ENCODE peak calls at places on chromosomes 3 and 15, in nine cellular contexts. P is right cardiac atrium; V is CD8-positive, alpha-beta T cell; K is activated T-helper 17 cell treated with anti-CD3 and anti-CD28 coated beads, Interleukin-2, amount 50 U/mL, for 72 hours; C is T-helper 17 cell; B is aorta; U is activated naive CD8-positive, alpha-beta T cell treated with anti-CD3 and anti-CD28 coated beads, Interleukin-2, amount 50 U/mL, for 24 hours; R is A549; T is upper lobe of right lung. H is an unnamed sample.

GRCh38 chr3:120450261-120450913 is 405 bp downstream of the FSTL1 start:
- ATAC-seq in P (peak), V (no peak), K (peak), C (no peak), B (peak), U (peak), R (peak), T (peak), H (peak)

GRCh38 chr3:194471863-194472262 is 14.9 kb downstream of the ATP13A3 start:
- ATAC-seq in P (peak), V (no peak), K (no peak), C (no peak), B (no peak), U (no peak), R (peak), T (peak), H (no peak)

GRCh38 chr15:93180128-93180527 is 91.1 kb upstream of the RGMA start:
- ATAC-seq in P (no peak), V (no peak), K (no peak), C (no peak), B (no peak), U (no peak), R (peak), T (no peak), H (no peak)

GRCh38 chr3:159130108-159130507 is 328.3 kb downstream of the MFSD1 start:
- ATAC-seq in P (no peak), V (no peak), K (no peak), C (no peak), B (no peak), U (no peak), R (peak), T (no peak), H (no peak)

GRCh38 chr3:167728631-167729335 is 5.9 kb downstream of the PDCD10 start:
- ATAC-seq in P (no peak), V (no peak), K (no peak), C (no peak), B (no peak), U (no peak), R (peak), T (peak), H (no peak)

GRCh38 chr3:106825962-106826605 is 551.2 kb upstream of the CCDC54 start:
- ATAC-seq in P (peak), V (no peak), K (no peak), C (no peak), B (peak), U (no peak), R (no peak), T (peak), H (peak)

GRCh38 chr3:184479426-184480126 is 82.0 kb upstream of the EPHB3 start:
- ATAC-seq in P (no peak), V (no peak), K (no peak), C (no peak), B (no peak), U (no peak), R (no peak), T (no peak), H (peak)

GRCh38 chr15:70062321-70062956 is 35.3 kb downstream of the TLE3 start:
- ATAC-seq in P (peak), V (no peak), K (no peak), C (no peak), B (peak), U (no peak), R (no peak), T (no peak), H (peak)

GRCh38 chr15:47811160-47811559 is 93.9 kb downstream of the SEMA6D start:
- ATAC-seq in P (no peak), V (no peak), K (no peak), C (no peak), B (no peak), U (no peak), R (no peak), T (no peak), H (no peak)

GRCh38 chr3:58071480-58071971 is 63.3 kb downstream of the FLNB start:
- ATAC-seq in P (no peak), V (no peak), K (no peak), C (no peak), B (no peak), U (no peak), R (peak), T (peak), H (no peak)

GRCh38 chr3:141302364-141303141 is 65.8 kb upstream of the ZBTB38 start:
- ATAC-seq in P (peak), V (no peak), K (no peak), C (no peak), B (peak), U (no peak), R (peak), T (peak), H (peak)

GRCh38 chr3:117101697-117102096 is 392.1 kb downstream of the TUSC7 start:
- ATAC-seq in P (no peak), V (no peak), K (no peak), C (no peak), B (no peak), U (no peak), R (no peak), T (no peak), H (no peak)

GRCh38 chr3:135040321-135041110 is 245.5 kb downstream of the EPHB1 start:
- ATAC-seq in P (no peak), V (no peak), K (no peak), C (no peak), B (no peak), U (no peak), R (no peak), T (no peak), H (no peak)

GRCh38 chr3:193910886-193911738 is 224.8 kb upstream of the HES1 start:
- ATAC-seq in P (peak), V (no peak), K (no peak), C (no peak), B (peak), U (peak), R (no peak), T (peak), H (no peak)

GRCh38 chr3:68866157-68866556 is 66.2 kb downstream of the TAFA4 start:
- ATAC-seq in P (no peak), V (no peak), K (no peak), C (no peak), B (no peak), U (no peak), R (no peak), T (no peak), H (no peak)

GRCh38 chr15:97623091-97623661 is 337.3 kb upstream of the ARRDC4 start:
- ATAC-seq in P (no peak), V (no peak), K (no peak), C (no peak), B (no peak), U (no peak), R (no peak), T (no peak), H (no peak)

GRCh38 chr3:186511702-186512101 is 32.5 kb downstream of the CRYGS start:
- ATAC-seq in P (no peak), V (no peak), K (no peak), C (no peak), B (no peak), U (no peak), R (no peak), T (no peak), H (no peak)

GRCh38 chr3:106566277-106566676 is 697.5 kb upstream of the CBLB start:
- ATAC-seq in P (no peak), V (no peak), K (peak), C (no peak), B (no peak), U (peak), R (peak), T (peak), H (no peak)

GRCh38 chr3:143849854-143850549 is 1.7 kb upstream of the SLC9A9 start:
- ATAC-seq in P (peak), V (no peak), K (no peak), C (no peak), B (peak), U (no peak), R (no peak), T (no peak), H (peak)

GRCh38 chr3:159762238-159762637 is 226.4 kb upstream of the IL12A start:
- ATAC-seq in P (no peak), V (no peak), K (no peak), C (no peak), B (no peak), U (no peak), R (peak), T (peak), H (no peak)

GRCh38 chr3:109851854-109852253 is 514.5 kb upstream of the DPPA4 start:
- ATAC-seq in P (no peak), V (no peak), K (peak), C (no peak), B (no peak), U (no peak), R (no peak), T (no peak), H (no peak)

GRCh38 chr3:105866656-105867653 is 1.9 kb downstream of the CBLB start:
- ATAC-seq in P (no peak), V (no peak), K (peak), C (no peak), B (no peak), U (peak), R (no peak), T (no peak), H (no peak)

GRCh38 chr15:63080638-63081250 is 38.2 kb downstream of the TPM1 start:
- ATAC-seq in P (peak), V (no peak), K (no peak), C (no peak), B (no peak), U (no peak), R (no peak), T (peak), H (peak)

GRCh38 chr3:41094351-41094750 is 105.0 kb upstream of the CTNNB1 start:
- ATAC-seq in P (no peak), V (no peak), K (no peak), C (no peak), B (no peak), U (no peak), R (no peak), T (no peak), H (no peak)

GRCh38 chr15:82748315-82748714 is 38.6 kb upstream of the AP3B2 start:
- ATAC-seq in P (no peak), V (no peak), K (no peak), C (no peak), B (no peak), U (no peak), R (no peak), T (no peak), H (no peak)

GRCh38 chr3:165797551-165797950 is 39.7 kb downstream of the BCHE start:
- ATAC-seq in P (no peak), V (no peak), K (no peak), C (no peak), B (no peak), U (no peak), R (no peak), T (no peak), H (no peak)

GRCh38 chr3:152051501-152052404 is 178.3 kb downstream of the SUCNR1 start:
- ATAC-seq in P (no peak), V (no peak), K (peak), C (no peak), B (peak), U (no peak), R (peak), T (no peak), H (peak)

GRCh38 chr3:12662593-12663310 is 1.2 kb downstream of the RAF1 start:
- ATAC-seq in P (peak), V (peak), K (peak), C (no peak), B (peak), U (no peak), R (peak), T (peak), H (no peak)

GRCh38 chr15:63899193-63899592 is 65.4 kb upstream of the HERC1 start:
- ATAC-seq in P (no peak), V (no peak), K (no peak), C (no peak), B (no peak), U (no peak), R (no peak), T (peak), H (no peak)

GRCh38 chr15:98870788-98871187 is 136.8 kb downstream of the PGPEP1L start:
- ATAC-seq in P (peak), V (no peak), K (no peak), C (no peak), B (no peak), U (no peak), R (no peak), T (no peak), H (no peak)

GRCh38 chr3:40847571-40847992 is 322.8 kb downstream of the ZNF621 start:
- ATAC-seq in P (peak), V (no peak), K (no peak), C (no peak), B (peak), U (no peak), R (peak), T (peak), H (peak)

GRCh38 chr15:34437687-34438086 is at the start of gene GOLGA8A:
- ATAC-seq in P (peak), V (peak), K (peak), C (peak), B (no peak), U (peak), R (no peak), T (peak), H (peak)

GRCh38 chr15:85606721-85607120 is 188.0 kb downstream of the KLHL25 start:
- ATAC-seq in P (peak), V (no peak), K (no peak), C (no peak), B (no peak), U (no peak), R (no peak), T (no peak), H (no peak)